ENCODE peak calls at places on chromosomes 12 and 14, in four cellular contexts. S is stomach, C is upper lobe of left lung, B is GM12878. Z is an unnamed sample.

GRCh38 chr14:70638416-70638815 is 3.3 kb upstream of the TTC9 start:
- DNase-seq in C (no peak), S (no peak), B (no peak), Z (no peak)

GRCh38 chr14:32087173-32087861 is 10.2 kb downstream of the ARHGAP5 start:
- DNase-seq in C (no peak), B (no peak), S (no peak), Z (no peak)

GRCh38 chr12:91361864-91362263 is 179.2 kb upstream of the DCN start:
- DNase-seq in C (no peak), S (no peak), B (no peak), Z (no peak)

GRCh38 chr12:65715976-65716375 is 108.3 kb upstream of the HMGA2 start:
- DNase-seq in S (no peak), C (no peak), B (no peak), Z (no peak)

GRCh38 chr12:69471667-69472385 is 1.6 kb downstream of the FRS2 start:
- DNase-seq in C (no peak), S (no peak), B (no peak), Z (no peak)

GRCh38 chr14:32331227-32331597 is 2.1 kb downstream of the AKAP6 start:
- DNase-seq in C (no peak), B (no peak), S (no peak), Z (no peak)

GRCh38 chr14:70812124-70812818 is 3.0 kb upstream of the MAP3K9 start:
- DNase-seq in B (no peak), S (no peak), C (no peak), Z (no peak)

GRCh38 chr12:45648070-45648469 is 81.4 kb upstream of the ARID2 start:
- DNase-seq in B (no peak), S (peak; percentile 46), C (peak; percentile 14), Z (no peak)

GRCh38 chr12:47718531-47718930 is 6.8 kb downstream of the ENDOU start:
- DNase-seq in B (no peak), C (no peak), S (no peak), Z (no peak)

DNA sequence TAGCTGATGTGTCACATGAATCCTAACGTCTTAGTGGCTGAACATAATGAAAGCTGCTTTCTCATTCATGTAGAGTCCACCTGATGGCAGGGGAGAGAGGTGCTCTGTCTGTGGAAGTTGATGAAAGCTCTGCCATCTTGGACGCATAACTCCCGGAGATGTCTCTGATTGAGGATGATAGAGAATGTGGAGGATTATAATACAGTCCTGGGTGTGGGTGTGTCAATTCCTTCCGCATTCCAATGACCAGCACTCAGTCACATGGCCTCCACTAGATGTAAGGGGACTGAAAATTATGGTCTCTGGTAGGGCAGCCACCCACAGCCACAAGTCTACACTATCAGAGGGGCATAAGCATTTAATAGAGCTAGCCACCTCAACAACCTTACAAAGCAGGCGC is 234.4 kb upstream of the CRY1 start:
- DNase-seq in B (no peak), S (no peak), C (no peak), Z (no peak)
- H3K4me1 ChIP-seq in B (no peaks in the 10 kb centered on the region), S (no peaks in the 10 kb centered on the region), C (no peaks in the 10 kb centered on the region), Z (no peaks in the 10 kb centered on the region)

GRCh38 chr12:95997276-95997675 is 1.1 kb upstream of the HAL start:
- DNase-seq in S (no peak), B (no peak), C (no peak), Z (no peak)
- TF ChIP-seq POLR2AphosphoS5 in S (no peak), B (no peak), C (no peak), Z (no peak)

GRCh38 chr14:53038629-53039028 is 87.8 kb upstream of the FERMT2 start:
- DNase-seq in C (no peak), S (no peak), B (no peak), Z (no peak)

GRCh38 chr14:53044486-53044885 is 93.6 kb upstream of the FERMT2 start:
- DNase-seq in B (no peak), S (no peak), C (no peak), Z (no peak)

GRCh38 chr14:53041067-53041466 is 90.2 kb upstream of the FERMT2 start:
- DNase-seq in B (no peak), S (no peak), C (no peak), Z (no peak)

GRCh38 chr14:53043107-53043704 is 92.4 kb upstream of the FERMT2 start:
- DNase-seq in B (no peak), S (no peak), C (no peak), Z (no peak)

GRCh38 chr14:53042480-53042879 is 91.6 kb upstream of the FERMT2 start:
- DNase-seq in C (no peak), B (no peak), S (no peak), Z (no peak)
- H3K4me3 ChIP-seq in C (no peak overlapping the region), B (no peak overlapping the region), S (no peak overlapping the region), Z (no peak overlapping the region)

GRCh38 chr12:117046861-117047530 is 52.2 kb downstream of the TESC start:
- DNase-seq in S (no peak), C (no peak), B (no peak), Z (no peak)
- H3K4me1 ChIP-seq in S (peaks cover 13% of the 10 kb centered on the region), C (peaks cover 20% of the 10 kb centered on the region), B (no peaks in the 10 kb centered on the region), Z (peaks cover 8% of the 10 kb centered on the region)

DNA sequence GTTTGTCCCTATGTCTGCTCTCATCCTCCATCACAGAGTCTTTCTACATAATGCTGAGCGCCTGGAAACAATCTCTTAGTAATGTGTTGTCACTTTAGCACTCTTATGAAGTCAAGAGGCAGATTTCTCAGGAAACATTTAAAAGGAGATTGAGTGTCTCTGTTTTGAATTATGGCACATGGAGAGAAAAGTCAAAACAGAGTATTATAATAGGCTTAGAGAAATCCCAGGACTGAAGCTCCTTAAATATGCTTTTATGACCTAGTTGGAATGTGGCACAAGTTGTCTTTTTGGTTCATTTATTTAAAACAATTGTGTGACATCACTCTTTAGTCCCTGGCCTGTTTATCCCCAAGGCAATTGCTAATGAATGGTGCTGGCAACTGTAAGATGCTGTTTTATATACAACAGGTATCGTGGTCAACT is 117.8 kb upstream of the HIF1A start:
- DNase-seq in S (no peak), B (no peak), C (no peak), Z (no peak)
- TF ChIP-seq POLR2AphosphoS5 in S (no peak), B (no peak), C (no peak), Z (no peak)